ENCODE peak calls at places on chromosome 19, in seven cellular contexts. One of them, this sample, is unnamed.

GRCh38 chr19:50520822-50521465 is 7.2 kb upstream of the ASPDH start:
- DNase-seq in HS-5: no peak
- DNase-seq in bronchial epithelial cell: no peak
- DNase-seq in GM03348: no peak
- DNase-seq in head of caudate nucleus: no peak
- DNase-seq in caudate nucleus: no peak
- DNase-seq in right lobe of liver: peak
- DNase-seq in this sample: no peak

GRCh38 chr19:33298146-33298911 is 4.0 kb downstream of the CEBPA start:
- DNase-seq in right lobe of liver: peak
- DNase-seq in GM03348: no peak
- DNase-seq in bronchial epithelial cell: peak
- DNase-seq in caudate nucleus: no peak
- DNase-seq in HS-5: no peak
- DNase-seq in head of caudate nucleus: no peak
- DNase-seq in this sample: no peak

GRCh38 chr19:5881543-5882299 is 11.4 kb upstream of the FUT5 start:
- DNase-seq in right lobe of liver: no peak
- DNase-seq in head of caudate nucleus: no peak
- DNase-seq in HS-5: no peak
- DNase-seq in GM03348: no peak
- DNase-seq in bronchial epithelial cell: no peak
- DNase-seq in caudate nucleus: no peak
- DNase-seq in this sample: no peak

GRCh38 chr19:33673258-33673875 is 51.6 kb downstream of the CHST8 start:
- DNase-seq in caudate nucleus: no peak
- DNase-seq in HS-5: no peak
- DNase-seq in right lobe of liver: no peak
- DNase-seq in head of caudate nucleus: no peak
- DNase-seq in bronchial epithelial cell: no peak
- DNase-seq in GM03348: no peak
- DNase-seq in this sample: no peak

GRCh38 chr19:10113592-10113963 is 2.1 kb downstream of the P2RY11 start:
- DNase-seq in HS-5: no peak
- DNase-seq in GM03348: no peak
- DNase-seq in caudate nucleus: no peak
- DNase-seq in head of caudate nucleus: no peak
- DNase-seq in right lobe of liver: no peak
- DNase-seq in bronchial epithelial cell: no peak
- DNase-seq in this sample: no peak

GRCh38 chr19:1470864-1471513 is 8.0 kb downstream of the C19orf25 start:
- DNase-seq in HS-5: no peak
- DNase-seq in GM03348: peak
- DNase-seq in caudate nucleus: no peak
- DNase-seq in bronchial epithelial cell: no peak
- DNase-seq in right lobe of liver: peak
- DNase-seq in head of caudate nucleus: no peak
- DNase-seq in this sample: no peak

GRCh38 chr19:48741222-48741999 is 1.0 kb upstream of the RASIP1 start:
- DNase-seq in bronchial epithelial cell: peak
- DNase-seq in HS-5: no peak
- DNase-seq in caudate nucleus: no peak
- DNase-seq in GM03348: peak
- DNase-seq in right lobe of liver: no peak
- DNase-seq in head of caudate nucleus: no peak
- DNase-seq in this sample: no peak

GRCh38 chr19:50459638-50460037 is 16.7 kb upstream of the EMC10 start:
- DNase-seq in bronchial epithelial cell: no peak
- DNase-seq in HS-5: no peak
- DNase-seq in right lobe of liver: no peak
- DNase-seq in caudate nucleus: no peak
- DNase-seq in head of caudate nucleus: no peak
- DNase-seq in GM03348: no peak
- DNase-seq in this sample: no peak

GRCh38 chr19:38711726-38712153 is 32.5 kb downstream of the CAPN12 start:
- DNase-seq in head of caudate nucleus: no peak
- DNase-seq in GM03348: peak
- DNase-seq in right lobe of liver: no peak
- DNase-seq in caudate nucleus: no peak
- DNase-seq in bronchial epithelial cell: no peak
- DNase-seq in HS-5: peak
- DNase-seq in this sample: no peak

GRCh38 chr19:33064117-33064777 is 441 bp downstream of the RHPN2 start:
- DNase-seq in caudate nucleus: no peak
- DNase-seq in right lobe of liver: peak
- DNase-seq in bronchial epithelial cell: no peak
- DNase-seq in GM03348: peak
- DNase-seq in HS-5: no peak
- DNase-seq in head of caudate nucleus: no peak
- DNase-seq in this sample: no peak

GRCh38 chr19:5340637-5341447 is at the start of gene PTPRS:
- DNase-seq in right lobe of liver: peak
- DNase-seq in caudate nucleus: peak
- DNase-seq in head of caudate nucleus: peak
- DNase-seq in bronchial epithelial cell: peak
- DNase-seq in GM03348: peak
- DNase-seq in HS-5: peak
- DNase-seq in this sample: peak

GRCh38 chr19:27843861-27844260 is 1369.1 kb downstream of the UQCRFS1 start:
- DNase-seq in head of caudate nucleus: no peak
- DNase-seq in bronchial epithelial cell: no peak
- DNase-seq in right lobe of liver: no peak
- DNase-seq in GM03348: no peak
- DNase-seq in caudate nucleus: no peak
- DNase-seq in HS-5: no peak
- DNase-seq in this sample: no peak

This sample was measured in CD4-positive, alpha-beta T cell.